ENCODE peak calls at places on chromosomes 13 and 19, in six cellular contexts. I, X, N, W, P and Z are unnamed samples.

GRCh38 chr19:40165362-40165937 is 25.8 kb upstream of the MAP3K10 start:
- DNase-seq in W (no peak), P (peak; percentile 36), X (peak; percentile 84), I (no peak), N (peak; percentile 90), Z (peak; percentile 90)

GRCh38 chr19:4415352-4415751 is 12.9 kb downstream of the CHAF1A start:
- DNase-seq in W (no peak), I (no peak), X (no peak), N (peak; percentile 57), P (no peak), Z (peak; percentile 78)

GRCh38 chr19:57934820-57935665 is at the start of gene ZNF418:
- DNase-seq in I (peak; percentile 50), X (no peak), P (peak; percentile 42), W (peak; percentile 54), N (peak; percentile 98), Z (peak; percentile 86)

GRCh38 chr19:52296400-52296772 is 583 bp upstream of the ZNF480 start:
- DNase-seq in P (no peak), I (no peak), W (no peak), N (no peak), X (no peak), Z (no peak)

GRCh38 chr19:34436716-34437115 is 8.5 kb downstream of the UBA2 start:
- DNase-seq in X (no peak), P (no peak), N (no peak), W (no peak), I (no peak), Z (no peak)

GRCh38 chr13:35836476-35836875 is 294.7 kb downstream of the DCLK1 start:
- DNase-seq in I (no peak), P (no peak), X (no peak), W (no peak), N (no peak), Z (no peak)

GRCh38 chr19:45973564-45974338 is at the start of gene NOVA2:
- DNase-seq in N (peak; percentile 96), I (peak; percentile 35), X (peak; percentile 87), P (peak; percentile 73), W (peak; percentile 66), Z (peak; percentile 100)

GRCh38 chr13:47188802-47189201 is 291.9 kb upstream of the HTR2A start:
- DNase-seq in P (no peak), X (no peak), N (no peak), I (no peak), W (no peak), Z (no peak)

GRCh38 chr13:102536695-102537485 is 59.9 kb upstream of the TPP2 start:
- DNase-seq in W (peak; percentile 14), P (no peak), N (no peak), I (no peak), X (peak; percentile 77), Z (no peak)

GRCh38 chr13:25872871-25873607 is 178.8 kb downstream of the SHISA2 start:
- DNase-seq in I (no peak), N (no peak), P (no peak), X (no peak), W (no peak), Z (no peak)

GRCh38 chr13:32538234-32538620 is 368 bp downstream of the N4BP2L2 start:
- DNase-seq in P (peak; percentile 18), I (no peak), N (no peak), X (peak; percentile 77), W (no peak), Z (peak; percentile 8)

GRCh38 chr19:39297931-39298634 is 1.9 kb downstream of the IFNL1 start:
- DNase-seq in W (no peak), I (no peak), N (no peak), P (no peak), X (peak; percentile 66), Z (no peak)

GRCh38 chr13:105213512-105213911 is 1322.0 kb downstream of the EFNB2 start:
- DNase-seq in X (no peak), P (no peak), W (no peak), I (no peak), N (peak; percentile 38), Z (peak; percentile 16)

GRCh38 chr13:36431204-36432105 is 840 bp upstream of the CCNA1 start:
- DNase-seq in X (peak; percentile 82), N (peak; percentile 45), W (no peak), P (no peak), I (no peak), Z (peak; percentile 67)

GRCh38 chr19:44644391-44645016 is 794 bp downstream of the PVR start:
- DNase-seq in I (peak; percentile 40), N (peak; percentile 79), P (no peak), X (peak; percentile 81), W (peak; percentile 34), Z (peak; percentile 78)

GRCh38 chr13:21076265-21076653 is 14.9 kb upstream of the LATS2 start:
- DNase-seq in X (no peak), I (no peak), N (peak; percentile 53), W (no peak), P (no peak), Z (peak; percentile 76)

GRCh38 chr19:2678043-2678671 is 24.3 kb downstream of the GNG7 start:
- DNase-seq in X (no peak), I (no peak), P (no peak), W (no peak), N (no peak), Z (no peak)

GRCh38 chr19:1678073-1678472 is 25.7 kb upstream of the TCF3 start:
- DNase-seq in X (no peak), N (no peak), W (no peak), I (no peak), P (no peak), Z (no peak)
- H3K27me3 ChIP-seq in X (no peaks in the 10 kb centered on the region), N (peaks cover 62% of the 10 kb centered on the region), W (peaks cover 17% of the 10 kb centered on the region), I (no peaks in the 10 kb centered on the region), P (peaks cover 99% of the 10 kb centered on the region), Z (peaks cover 46% of the 10 kb centered on the region)

GRCh38 chr19:1468274-1469199 is 10.5 kb downstream of the C19orf25 start:
- DNase-seq in W (no peak), N (no peak), X (no peak), P (no peak), I (no peak), Z (peak; percentile 90)
- H3K4me3 ChIP-seq in W (no peak overlapping the region), N (peak overlapping the region; percentile 51), X (no peak overlapping the region), P (peak overlapping the region; percentile 75), I (no peak overlapping the region), Z (no peak overlapping the region)

DNA sequence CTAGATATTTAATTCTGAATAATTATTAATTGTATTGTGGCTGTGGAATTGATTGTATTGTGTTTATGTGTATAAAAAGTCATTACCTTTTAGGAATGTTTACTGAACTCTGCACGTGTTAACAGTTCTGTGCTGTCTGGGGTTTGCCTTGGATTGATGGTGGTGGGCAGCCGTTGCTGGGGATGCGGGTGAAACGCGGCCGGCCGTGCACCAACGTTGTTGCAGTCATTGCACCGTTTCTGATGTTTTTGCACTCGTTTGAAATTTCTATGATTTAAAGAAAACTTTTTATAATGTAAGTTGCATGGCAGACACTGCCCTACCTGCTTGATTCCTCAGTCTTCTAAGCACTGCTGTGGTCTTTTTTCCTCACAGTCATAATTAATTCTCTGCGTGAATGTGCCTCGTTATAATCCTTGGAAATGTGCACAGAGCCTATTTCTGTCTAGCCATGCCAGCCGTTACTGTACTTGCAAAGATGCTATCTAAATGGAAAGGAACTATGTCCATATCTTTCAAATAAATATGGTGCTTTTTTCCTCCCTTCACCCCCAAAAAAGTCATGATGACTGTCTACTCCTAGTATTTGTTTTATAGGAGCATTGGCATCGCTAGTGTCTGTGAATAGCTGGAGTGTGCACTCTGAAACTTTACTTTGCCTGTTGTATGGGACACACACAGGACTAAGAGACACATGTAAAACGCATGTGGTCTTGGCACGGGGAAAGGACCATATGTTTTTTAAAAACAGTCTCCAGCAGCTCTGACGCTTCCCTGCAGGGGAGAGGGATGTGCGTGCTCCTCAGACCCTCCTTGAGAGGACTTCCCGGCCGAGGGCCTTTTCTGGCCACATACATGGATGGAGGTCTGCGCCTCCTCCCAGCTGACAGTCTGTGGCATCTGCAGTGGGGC is 40.7 kb upstream of the MCF2L start:
- DNase-seq in X (no peak), P (no peak), I (no peak), W (no peak), N (no peak), Z (no peak)
- H3K27me3 ChIP-seq in X (no peaks in the 10 kb centered on the region), P (peaks cover 40% of the 10 kb centered on the region), I (no peaks in the 10 kb centered on the region), W (no peaks in the 10 kb centered on the region), N (no peaks in the 10 kb centered on the region), Z (no peaks in the 10 kb centered on the region)

GRCh38 chr19:10878253-10878652 is 6.9 kb downstream of the CARM1 start:
- DNase-seq in X (no peak), W (no peak), I (no peak), N (no peak), P (no peak), Z (no peak)
- H3K4me3 ChIP-seq in X (no peak overlapping the region), W (no peak overlapping the region), I (no peak overlapping the region), N (no peak overlapping the region), P (no peak overlapping the region), Z (no peak overlapping the region)

GRCh38 chr19:13100031-13100588 is 2.5 kb downstream of the LYL1 start:
- DNase-seq in P (no peak), N (no peak), I (no peak), X (no peak), W (peak; percentile 26), Z (no peak)

GRCh38 chr19:13100871-13101589 is 1.6 kb downstream of the LYL1 start:
- DNase-seq in W (peak; percentile 43), N (peak; percentile 76), P (no peak), I (no peak), X (no peak), Z (peak; percentile 86)

GRCh38 chr19:13097331-13098258 is 5.1 kb downstream of the LYL1 start:
- DNase-seq in N (peak; percentile 40), X (peak; percentile 88), W (peak; percentile 74), I (no peak), P (no peak), Z (peak; percentile 81)

GRCh38 chr19:13098291-13099072 is 4.2 kb downstream of the LYL1 start:
- DNase-seq in W (peak; percentile 65), I (no peak), X (no peak), N (peak; percentile 72), P (no peak), Z (peak; percentile 84)

DNA sequence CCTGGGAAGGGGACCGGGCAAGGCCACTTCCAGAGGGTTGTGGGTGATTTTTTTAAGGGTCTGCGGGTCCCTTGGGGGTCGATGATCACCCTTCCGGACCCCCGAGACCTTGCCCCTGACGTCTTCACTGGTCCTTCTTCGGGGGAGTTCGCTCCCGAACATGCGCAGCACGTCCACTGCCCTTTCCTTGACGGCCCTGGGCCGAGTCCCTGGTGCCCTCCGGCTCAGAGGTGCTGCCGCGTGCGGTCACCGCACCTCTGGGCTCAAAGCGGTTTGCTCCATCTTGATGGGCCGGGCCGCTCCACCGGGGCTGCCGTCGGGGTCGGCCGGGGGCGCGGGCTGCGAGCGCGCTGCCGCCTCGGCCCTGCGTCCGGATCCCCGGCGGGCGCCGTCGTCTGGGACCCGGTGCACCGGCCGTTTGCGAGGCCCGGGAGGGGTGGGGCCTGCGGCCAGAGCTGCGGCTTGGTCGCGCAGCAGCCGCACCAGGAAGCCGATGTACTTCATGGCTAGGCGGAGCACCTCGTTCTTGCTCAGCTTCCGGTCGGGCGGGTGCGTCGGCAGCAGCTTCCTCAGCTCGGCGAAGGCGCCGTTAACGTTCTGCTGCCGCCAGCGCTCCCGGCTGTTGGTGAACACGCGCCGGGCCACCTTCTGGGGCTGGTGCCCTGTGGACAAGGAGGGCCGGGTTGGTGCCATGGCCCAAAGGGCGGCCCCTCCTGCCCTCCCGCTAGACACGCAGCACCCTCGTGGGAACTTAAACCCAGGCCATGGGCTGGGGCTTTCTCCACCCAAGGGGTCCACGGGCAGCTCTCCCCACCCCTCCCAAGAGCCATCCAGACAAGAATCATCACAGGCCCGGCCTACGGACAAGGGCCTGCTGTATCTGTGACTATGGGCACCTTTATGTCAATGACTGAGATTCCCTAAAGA is 3.3 kb downstream of the LYL1 start:
- DNase-seq in X (peak; percentile 88), W (peak; percentile 77), N (peak; percentile 87), P (peak; percentile 81), I (no peak), Z (peak; percentile 90)
- H3K27me3 ChIP-seq in X (no peaks in the 10 kb centered on the region), W (no peaks in the 10 kb centered on the region), N (peaks cover 77% of the 10 kb centered on the region), P (no peaks in the 10 kb centered on the region), I (no peaks in the 10 kb centered on the region), Z (peaks cover 67% of the 10 kb centered on the region)